ENCODE peak calls at places on chromosomes 3 and 15, in seven cellular contexts. H is sigmoid colon, E is Daoy, Z is T-helper 9 cell, S is WERI-Rb-1, W is nucleus accumbens, B is LHCN-M2. Y is an unnamed sample.

GRCh38 chr3:177787279-177788041 is 590.2 kb upstream of the TBL1XR1 start:
- DNase-seq in Z (no peak), S (no peak), W (no peak), B (no peak), H (no peak), E (no peak), Y (no peak)

GRCh38 chr15:65877752-65878151 is 8.5 kb downstream of the RAB11A start:
- DNase-seq in H (no peak), B (no peak), Z (no peak), S (no peak), W (no peak), E (no peak), Y (no peak)

GRCh38 chr3:128992926-128993460 is 883 bp downstream of the CFAP92 start:
- DNase-seq in Z (no peak), W (no peak), S (no peak), E (no peak), B (no peak), H (peak; percentile 61), Y (no peak)

GRCh38 chr15:45199136-45199810 is 11.5 kb upstream of the SHF start:
- DNase-seq in B (peak; percentile 15), Z (peak; percentile 12), E (peak; percentile 25), W (no peak), S (no peak), H (no peak), Y (peak; percentile 47)

GRCh38 chr15:89975482-89976291 is 25.4 kb upstream of the ZNF710 start:
- DNase-seq in E (no peak), W (no peak), Z (no peak), H (peak; percentile 39), B (no peak), S (no peak), Y (no peak)

GRCh38 chr15:94229591-94230365 is 1.6 kb upstream of the MCTP2 start:
- DNase-seq in E (peak; percentile 37), S (no peak), H (no peak), Z (peak; percentile 28), W (no peak), B (no peak), Y (no peak)

GRCh38 chr15:49495993-49496747 is 73.1 kb downstream of the FGF7 start:
- DNase-seq in W (no peak), S (no peak), H (no peak), E (no peak), B (peak; percentile 50), Z (no peak), Y (peak; percentile 57)

GRCh38 chr3:53005854-53006513 is 39.9 kb downstream of the SFMBT1 start:
- DNase-seq in S (no peak), Z (no peak), W (no peak), B (no peak), H (no peak), E (no peak), Y (no peak)

GRCh38 chr3:16447156-16447555 is 66.3 kb downstream of the RFTN1 start:
- DNase-seq in S (no peak), B (no peak), H (no peak), Z (no peak), W (no peak), E (no peak), Y (no peak)

GRCh38 chr3:188595890-188596376 is 442.0 kb downstream of the LPP start:
- DNase-seq in W (no peak), S (no peak), Z (no peak), E (no peak), B (peak; percentile 98), H (no peak), Y (peak; percentile 79)

GRCh38 chr15:27679621-27680521 is 419.2 kb downstream of the OCA2 start:
- DNase-seq in H (no peak), S (no peak), W (no peak), E (no peak), Z (no peak), B (no peak), Y (peak; percentile 8)

GRCh38 chr15:85412956-85413854 is 32.8 kb downstream of the AKAP13 start:
- DNase-seq in S (no peak), W (no peak), Z (peak; percentile 49), E (peak; percentile 91), H (peak; percentile 85), B (peak; percentile 96), Y (peak; percentile 94)

GRCh38 chr3:55435446-55435845 is 51.7 kb downstream of the WNT5A start:
- DNase-seq in S (no peak), W (no peak), E (no peak), Z (no peak), B (no peak), H (no peak), Y (no peak)

GRCh38 chr3:64186667-64187064 is 38.6 kb downstream of the PRICKLE2 start:
- DNase-seq in E (no peak), Z (no peak), H (no peak), W (no peak), S (no peak), B (no peak), Y (no peak)

GRCh38 chr3:6743067-6743720 is 117.7 kb upstream of the GRM7 start:
- DNase-seq in E (no peak), H (no peak), W (no peak), Z (no peak), B (no peak), S (no peak), Y (no peak)

GRCh38 chr3:78732893-78733292 is 1034.9 kb downstream of the ROBO1 start:
- DNase-seq in H (no peak), S (no peak), Z (no peak), B (no peak), E (no peak), W (no peak), Y (no peak)

GRCh38 chr3:70409018-70409417 is 96.6 kb upstream of the MDFIC2 start:
- DNase-seq in S (no peak), H (no peak), E (no peak), B (no peak), W (no peak), Z (no peak), Y (no peak)

GRCh38 chr3:184985586-184985985 is 167.3 kb downstream of the C3orf70 start:
- DNase-seq in S (no peak), E (no peak), Z (no peak), H (no peak), W (no peak), B (no peak), Y (no peak)

GRCh38 chr3:141051641-141052569 is 758 bp downstream of the SPSB4 start:
- DNase-seq in S (peak; percentile 72), B (no peak), H (no peak), Z (no peak), E (peak; percentile 26), W (no peak), Y (no peak)

GRCh38 chr3:57942872-57943283 is 65.3 kb upstream of the FLNB start:
- DNase-seq in S (no peak), Z (no peak), H (peak; percentile 75), E (no peak), W (no peak), B (no peak), Y (peak; percentile 18)

GRCh38 chr3:143811602-143812001 is 36.7 kb downstream of the SLC9A9 start:
- DNase-seq in W (no peak), Z (no peak), B (no peak), H (peak; percentile 82), E (no peak), S (no peak), Y (peak; percentile 52)

GRCh38 chr3:16739416-16740091 is 134.3 kb upstream of the DAZL start:
- DNase-seq in H (no peak), S (no peak), W (no peak), E (no peak), Z (no peak), B (no peak), Y (peak; percentile 79)

GRCh38 chr15:49308686-49309085 is 114.4 kb upstream of the FGF7 start:
- DNase-seq in E (no peak), Z (no peak), S (no peak), W (no peak), H (no peak), B (no peak), Y (no peak)

GRCh38 chr3:119490153-119490552 is 8.2 kb upstream of the TIMMDC1 start:
- DNase-seq in S (no peak), B (no peak), Z (no peak), H (no peak), W (no peak), E (no peak), Y (peak; percentile 7)

GRCh38 chr15:86916671-86917450 is 837.2 kb downstream of the AGBL1 start:
- DNase-seq in E (no peak), H (peak; percentile 69), Z (no peak), W (peak; percentile 92), S (no peak), B (no peak), Y (no peak)

GRCh38 chr3:117059054-117059989 is 349.7 kb downstream of the TUSC7 start:
- DNase-seq in B (peak; percentile 19), Z (no peak), H (no peak), S (no peak), W (no peak), E (no peak), Y (peak; percentile 77)

GRCh38 chr15:65183847-65184159 is 1.3 kb downstream of the CLPX start:
- DNase-seq in S (no peak), Z (no peak), B (no peak), H (no peak), W (no peak), E (no peak), Y (no peak)

GRCh38 chr3:102332205-102332604 is 102.6 kb upstream of the ZPLD1 start:
- DNase-seq in W (no peak), H (no peak), B (no peak), Z (no peak), E (no peak), S (no peak), Y (no peak)

GRCh38 chr15:74378853-74379252 is 11.4 kb upstream of the CYP11A1 start:
- DNase-seq in Z (no peak), E (peak; percentile 92), W (no peak), S (no peak), H (no peak), B (no peak), Y (peak; percentile 42)

GRCh38 chr15:51024735-51025453 is 69.8 kb downstream of the TNFAIP8L3 start:
- DNase-seq in B (peak; percentile 92), Z (no peak), E (no peak), S (no peak), W (no peak), H (no peak), Y (peak; percentile 44)

GRCh38 chr3:144989756-144990155 is 1018.1 kb downstream of the DIPK2A start:
- DNase-seq in W (no peak), S (no peak), E (no peak), H (no peak), Z (no peak), B (peak; percentile 22), Y (peak; percentile 1)

GRCh38 chr3:117788086-117788485 is 1078.5 kb downstream of the TUSC7 start:
- DNase-seq in Z (no peak), H (no peak), W (no peak), E (peak; percentile 59), B (peak; percentile 83), S (no peak), Y (peak; percentile 83)

GRCh38 chr3:184741259-184741556 is 29.3 kb upstream of the MAGEF1 start:
- DNase-seq in S (no peak), Z (no peak), H (no peak), B (no peak), W (no peak), E (no peak), Y (no peak)

GRCh38 chr3:59180006-59180405 is 130.2 kb upstream of the CFAP20DC start:
- DNase-seq in E (no peak), Z (no peak), H (no peak), S (no peak), B (no peak), W (no peak), Y (no peak)

GRCh38 chr3:127159547-127159946 is 33.4 kb upstream of the PRR23E start:
- DNase-seq in H (no peak), S (peak; percentile 91), E (no peak), W (no peak), B (no peak), Z (no peak), Y (no peak)

GRCh38 chr15:25798207-25798931 is 64.8 kb downstream of the ATP10A start:
- DNase-seq in W (no peak), Z (no peak), S (peak; percentile 71), E (no peak), B (no peak), H (no peak), Y (peak; percentile 77)

GRCh38 chr15:82045179-82045891 is 483 bp downstream of the MEX3B start:
- DNase-seq in S (peak; percentile 45), W (peak; percentile 14), Z (peak; percentile 9), H (peak; percentile 78), B (peak; percentile 47), E (peak; percentile 54), Y (peak; percentile 80)